ENCODE peak calls at places on chromosomes 7 and 10, in nine cellular contexts. A, D, R, G, K, Y, Z, P and U are unnamed samples.

GRCh38 chr10:104300002-104300735 is 31.2 kb downstream of the GSTO2 start:
- DNase-seq in A (no peak), D (peak; percentile 90), R (no peak), G (no peak), K (no peak), Y (no peak), Z (peak; percentile 100), P (no peak), U (no peak)

GRCh38 chr10:99520040-99520803 is 12.5 kb upstream of the NKX2-3 start:
- DNase-seq in A (no peak), D (no peak), R (no peak), G (no peak), K (no peak), Y (no peak), Z (no peak), P (no peak), U (no peak)

GRCh38 chr7:148882668-148883232 is 1.3 kb downstream of the EZH2 start:
- DNase-seq in A (no peak), D (no peak), R (peak; percentile 38), G (no peak), K (no peak), Y (no peak), Z (no peak), P (no peak), U (no peak)

GRCh38 chr7:5692112-5692844 is 89.2 kb downstream of the RNF216 start:
- DNase-seq in A (peak; percentile 66), D (peak; percentile 84), R (peak; percentile 55), G (peak; percentile 38), K (no peak), Y (peak; percentile 62), Z (peak; percentile 97), P (no peak), U (peak; percentile 91)

GRCh38 chr10:98509745-98510144 is 63.0 kb upstream of the HPS1 start:
- DNase-seq in A (no peak), D (no peak), R (no peak), G (no peak), K (no peak), Y (no peak), Z (no peak), P (no peak), U (no peak)

GRCh38 chr7:22607180-22607579 is 107.2 kb upstream of the STEAP1B start:
- DNase-seq in A (no peak), D (no peak), R (no peak), G (no peak), K (no peak), Y (peak; percentile 8), Z (peak; percentile 86), P (no peak), U (no peak)

GRCh38 chr10:61785410-61786105 is 115.9 kb upstream of the ARID5B start:
- DNase-seq in A (no peak), D (no peak), R (no peak), G (no peak), K (no peak), Y (no peak), Z (no peak), P (no peak), U (no peak)

GRCh38 chr10:49055231-49055850 is 60.0 kb downstream of the VSTM4 start:
- DNase-seq in A (no peak), D (no peak), R (no peak), G (no peak), K (no peak), Y (no peak), Z (no peak), P (no peak), U (no peak)

GRCh38 chr7:697259-697615 is 29.3 kb upstream of the DNAAF5 start:
- DNase-seq in A (no peak), D (no peak), R (no peak), G (no peak), K (no peak), Y (no peak), Z (no peak), P (no peak), U (peak; percentile 69)

GRCh38 chr10:126935263-126935946 is 30.2 kb downstream of the DOCK1 start:
- DNase-seq in A (no peak), D (no peak), R (no peak), G (no peak), K (no peak), Y (no peak), Z (peak; percentile 30), P (no peak), U (no peak)

GRCh38 chr7:143435266-143435665 is 8.0 kb upstream of the TAS2R60 start:
- DNase-seq in A (no peak), D (no peak), R (no peak), G (no peak), K (no peak), Y (no peak), Z (no peak), P (no peak), U (no peak)

GRCh38 chr7:130732980-130733865 is 784 bp downstream of the KLF14 start:
- DNase-seq in A (peak; percentile 49), D (no peak), R (peak; percentile 52), G (no peak), K (peak; percentile 18), Y (no peak), Z (peak; percentile 6), P (no peak), U (peak; percentile 71)

GRCh38 chr10:74381291-74381885 is 230.4 kb downstream of the ADK start:
- DNase-seq in A (no peak), D (no peak), R (no peak), G (no peak), K (no peak), Y (no peak), Z (no peak), P (no peak), U (no peak)

GRCh38 chr10:69316313-69317059 is 38.2 kb downstream of the HK1 start:
- DNase-seq in A (no peak), D (peak; percentile 32), R (no peak), G (no peak), K (no peak), Y (no peak), Z (peak; percentile 47), P (no peak), U (no peak)

GRCh38 chr7:92698237-92698841 is 108.1 kb upstream of the FAM133B start:
- DNase-seq in A (no peak), D (peak; percentile 21), R (no peak), G (peak; percentile 61), K (no peak), Y (peak; percentile 60), Z (peak; percentile 91), P (peak; percentile 12), U (no peak)

GRCh38 chr10:127195571-127196226 is 692 bp downstream of the INSYN2A start:
- DNase-seq in A (no peak), D (no peak), R (no peak), G (no peak), K (no peak), Y (no peak), Z (peak; percentile 28), P (no peak), U (peak; percentile 66)

GRCh38 chr7:673681-674453 is 52.6 kb upstream of the DNAAF5 start:
- DNase-seq in A (no peak), D (no peak), R (no peak), G (no peak), K (no peak), Y (no peak), Z (no peak), P (no peak), U (peak; percentile 39)

GRCh38 chr7:37694208-37695080 is 10.9 kb downstream of the GPR141 start:
- DNase-seq in A (no peak), D (no peak), R (peak; percentile 100), G (no peak), K (no peak), Y (no peak), Z (no peak), P (peak; percentile 15), U (no peak)